ENCODE peak calls at places on chromosomes 1 and 21, in seven cellular contexts. A, J, P, Y, E, H and M are unnamed samples. For H3K4me1, the result is how much of the 10 kb centered on the place peaks cover.

GRCh38 chr1:192122668-192123067 is 35.6 kb upstream of the RGS18 start:
- DNase-seq in A (no peak), J (no peak), P (no peak), Y (no peak), E (no peak), H (no peak), M (no peak)

GRCh38 chr1:220203816-220204215 is 68.4 kb downstream of the RAB3GAP2 start:
- DNase-seq in A (no peak), J (no peak), P (no peak), Y (no peak), E (no peak), H (no peak), M (no peak)

GRCh38 chr1:237851209-237851845 is 39.4 kb downstream of the ZP4 start:
- DNase-seq in A (peak), J (no peak), P (no peak), Y (no peak), E (peak), H (no peak), M (peak)

GRCh38 chr1:88650676-88651418 is 33.2 kb upstream of the PKN2 start:
- DNase-seq in A (no peak), J (no peak), P (no peak), Y (no peak), E (no peak), H (no peak), M (no peak)

GRCh38 chr1:110243146-110243545 is 33.0 kb downstream of the KCNC4 start:
- DNase-seq in A (peak), J (no peak), P (no peak), Y (no peak), E (peak), H (peak), M (no peak)

GRCh38 chr1:42170779-42171621 is 6.5 kb upstream of the GUCA2A start:
- DNase-seq in A (no peak), J (no peak), P (no peak), Y (no peak), E (no peak), H (no peak), M (no peak)

GRCh38 chr1:6601049-6601864 is 1.4 kb downstream of the KLHL21 start:
- DNase-seq in A (peak), J (peak), P (peak), Y (peak), E (peak), H (peak), M (peak)

GRCh38 chr1:223225481-223225880 is 82.4 kb upstream of the TLR5 start:
- DNase-seq in A (no peak), J (peak), P (no peak), Y (no peak), E (no peak), H (no peak), M (no peak)

GRCh38 chr1:50228871-50229384 is 120.2 kb downstream of the ELAVL4 start:
- DNase-seq in A (no peak), J (no peak), P (no peak), Y (no peak), E (no peak), H (no peak), M (no peak)

GRCh38 chr1:108327534-108328462 is 83.9 kb upstream of the NBPF4 start:
- DNase-seq in A (no peak), J (no peak), P (no peak), Y (no peak), E (peak), H (no peak), M (no peak)

GRCh38 chr21:45302082-45303061 is 14.7 kb upstream of the POFUT2 start:
- DNase-seq in A (no peak), J (no peak), P (peak), Y (no peak), E (no peak), H (peak), M (no peak)

GRCh38 chr21:45335761-45336534 is 48.3 kb upstream of the POFUT2 start:
- DNase-seq in A (no peak), J (no peak), P (no peak), Y (no peak), E (no peak), H (peak), M (no peak)

GRCh38 chr1:31409946-31410858 is 2.8 kb upstream of the SERINC2 start:
- DNase-seq in A (no peak), J (no peak), P (no peak), Y (no peak), E (no peak), H (no peak), M (no peak)

GRCh38 chr1:234659538-234659937 is 49.6 kb upstream of the IRF2BP2 start:
- DNase-seq in A (no peak), J (peak), P (no peak), Y (no peak), E (no peak), H (no peak), M (no peak)

GRCh38 chr1:117117697-117118096 is 3.9 kb downstream of the TRIM45 start:
- DNase-seq in A (no peak), J (no peak), P (no peak), Y (no peak), E (no peak), H (no peak), M (no peak)

GRCh38 chr1:168752171-168752570 is 23.2 kb upstream of the DPT start:
- DNase-seq in A (no peak), J (no peak), P (no peak), Y (no peak), E (no peak), H (no peak), M (no peak)

GRCh38 chr1:161038523-161039153 is at the start of gene TSTD1:
- DNase-seq in A (peak), J (no peak), P (no peak), Y (peak), E (peak), H (peak), M (peak)

GRCh38 chr1:36775716-36776115 is 258.6 kb downstream of the GRIK3 start:
- DNase-seq in A (no peak), J (no peak), P (no peak), Y (no peak), E (no peak), H (no peak), M (no peak)

GRCh38 chr1:7608628-7609295 is 162.3 kb upstream of the VAMP3 start:
- DNase-seq in A (no peak), J (no peak), P (no peak), Y (no peak), E (peak), H (peak), M (no peak)

GRCh38 chr1:47764461-47765046 is 232.6 kb downstream of the TRABD2B start:
- DNase-seq in A (no peak), J (no peak), P (no peak), Y (peak), E (no peak), H (peak), M (no peak)

GRCh38 chr1:115428676-115429075 is 90.6 kb upstream of the NGF start:
- DNase-seq in A (no peak), J (no peak), P (no peak), Y (no peak), E (no peak), H (no peak), M (no peak)

GRCh38 chr21:45499201-45499750 is 43.0 kb downstream of the SLC19A1 start:
- DNase-seq in A (no peak), J (no peak), P (no peak), Y (no peak), E (no peak), H (peak), M (no peak)

GRCh38 chr1:197140123-197140522 is 6.3 kb downstream of the ASPM start:
- DNase-seq in A (no peak), J (no peak), P (no peak), Y (no peak), E (no peak), H (no peak), M (no peak)

GRCh38 chr1:69497847-69498246 is 69.9 kb upstream of the LRRC7 start:
- DNase-seq in A (no peak), J (no peak), P (no peak), Y (no peak), E (no peak), H (no peak), M (no peak)

GRCh38 chr21:37503848-37504467 is 137.4 kb downstream of the DYRK1A start:
- DNase-seq in A (no peak), J (no peak), P (no peak), Y (no peak), E (no peak), H (no peak), M (no peak)

GRCh38 chr1:53894644-53895043 is 657 bp downstream of the DIO1 start:
- DNase-seq in A (no peak), J (no peak), P (no peak), Y (no peak), E (no peak), H (no peak), M (no peak)

GRCh38 chr1:214419650-214420049 is 131.8 kb downstream of the PTPN14 start:
- DNase-seq in A (no peak), J (peak), P (no peak), Y (no peak), E (peak), H (no peak), M (no peak)

GRCh38 chr1:10160173-10160572 is 50.2 kb upstream of the KIF1B start:
- DNase-seq in A (no peak), J (no peak), P (no peak), Y (no peak), E (no peak), H (no peak), M (no peak)

GRCh38 chr1:40676516-40676915 is 11.0 kb upstream of the RIMS3 start:
- DNase-seq in A (no peak), J (no peak), P (no peak), Y (peak), E (no peak), H (no peak), M (no peak)

GRCh38 chr1:6572653-6573383 is 7.0 kb upstream of the ZBTB48 start:
- DNase-seq in A (no peak), J (no peak), P (no peak), Y (no peak), E (no peak), H (no peak), M (no peak)

GRCh38 chr1:44652445-44653106 is 21.7 kb downstream of the TMEM53 start:
- DNase-seq in A (peak), J (peak), P (peak), Y (peak), E (peak), H (peak), M (peak)

GRCh38 chr1:203362561-203363055 is 11.7 kb upstream of the FMOD start:
- DNase-seq in A (no peak), J (no peak), P (no peak), Y (no peak), E (no peak), H (no peak), M (no peak)

GRCh38 chr21:41008351-41008750 is 159.6 kb upstream of the BACE2 start:
- DNase-seq in A (no peak), J (no peak), P (no peak), Y (no peak), E (no peak), H (no peak), M (no peak)

GRCh38 chr21:41010981-41011380 is 157.0 kb upstream of the BACE2 start:
- DNase-seq in A (no peak), J (no peak), P (no peak), Y (no peak), E (no peak), H (no peak), M (no peak)

GRCh38 chr21:41011968-41012367 is 156.0 kb upstream of the BACE2 start:
- DNase-seq in A (no peak), J (no peak), P (no peak), Y (no peak), E (no peak), H (no peak), M (no peak)

GRCh38 chr21:41008971-41009370 is 159.0 kb upstream of the BACE2 start:
- DNase-seq in A (no peak), J (no peak), P (no peak), Y (no peak), E (no peak), H (no peak), M (no peak)

DNA sequence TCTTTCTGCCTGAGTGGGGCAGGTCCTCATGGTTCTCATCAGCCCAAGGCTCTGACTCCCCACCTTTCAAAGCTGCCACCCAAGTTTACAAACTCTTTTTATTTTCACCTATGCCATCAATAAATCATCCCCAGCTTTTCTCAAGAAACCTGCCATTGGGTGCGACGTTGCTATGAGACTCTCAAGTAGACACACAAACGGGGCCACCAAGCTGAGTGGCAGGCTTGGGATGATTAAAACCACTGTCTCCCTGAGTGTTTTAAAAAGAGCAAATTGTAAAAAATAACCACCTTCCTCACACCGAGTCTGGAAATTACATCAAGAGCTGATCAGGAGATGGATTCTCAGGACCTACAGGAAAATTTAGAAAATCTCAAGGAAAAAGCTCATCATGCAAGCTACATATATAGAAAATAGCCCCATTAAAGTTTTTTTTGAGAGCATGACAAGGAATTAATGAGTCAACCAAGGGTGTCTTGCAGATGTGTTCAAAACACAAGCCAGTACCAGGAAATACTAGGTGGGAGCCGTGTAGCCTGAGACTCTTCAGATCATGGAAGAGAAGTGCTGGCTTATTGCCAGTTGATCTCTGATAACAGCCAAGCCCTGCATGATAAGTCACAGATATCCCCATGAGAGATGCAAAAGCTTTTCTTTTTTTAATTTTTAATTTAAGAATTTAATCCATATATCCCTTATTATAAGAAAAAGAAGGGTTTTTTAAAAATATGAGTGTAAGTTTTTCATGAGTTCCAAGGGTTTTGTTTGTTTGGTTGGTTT is 158.4 kb upstream of the BACE2 start:
- DNase-seq in A (no peak), J (no peak), P (no peak), Y (no peak), E (no peak), H (no peak), M (no peak)
- H3K4me1 ChIP-seq in A (under half), J (under half), P (under half), Y (under half), E (under half), H (under half), M (under half)

GRCh38 chr21:42118121-42118795 is 47.1 kb downstream of the UMODL1 start:
- DNase-seq in A (peak), J (no peak), P (no peak), Y (no peak), E (no peak), H (peak), M (no peak)
- H3K27ac ChIP-seq in A (peak), J (no peak), P (no peak), Y (no peak), E (no peak), H (no peak), M (peak)

GRCh38 chr1:28172690-28173150 is 3.8 kb downstream of the PTAFR start:
- DNase-seq in A (peak), J (no peak), P (no peak), Y (no peak), E (no peak), H (peak), M (no peak)
- H3K4me1 ChIP-seq in A (half or more), J (half or more), P (under half), Y (under half), E (under half), H (half or more), M (under half)

DNA sequence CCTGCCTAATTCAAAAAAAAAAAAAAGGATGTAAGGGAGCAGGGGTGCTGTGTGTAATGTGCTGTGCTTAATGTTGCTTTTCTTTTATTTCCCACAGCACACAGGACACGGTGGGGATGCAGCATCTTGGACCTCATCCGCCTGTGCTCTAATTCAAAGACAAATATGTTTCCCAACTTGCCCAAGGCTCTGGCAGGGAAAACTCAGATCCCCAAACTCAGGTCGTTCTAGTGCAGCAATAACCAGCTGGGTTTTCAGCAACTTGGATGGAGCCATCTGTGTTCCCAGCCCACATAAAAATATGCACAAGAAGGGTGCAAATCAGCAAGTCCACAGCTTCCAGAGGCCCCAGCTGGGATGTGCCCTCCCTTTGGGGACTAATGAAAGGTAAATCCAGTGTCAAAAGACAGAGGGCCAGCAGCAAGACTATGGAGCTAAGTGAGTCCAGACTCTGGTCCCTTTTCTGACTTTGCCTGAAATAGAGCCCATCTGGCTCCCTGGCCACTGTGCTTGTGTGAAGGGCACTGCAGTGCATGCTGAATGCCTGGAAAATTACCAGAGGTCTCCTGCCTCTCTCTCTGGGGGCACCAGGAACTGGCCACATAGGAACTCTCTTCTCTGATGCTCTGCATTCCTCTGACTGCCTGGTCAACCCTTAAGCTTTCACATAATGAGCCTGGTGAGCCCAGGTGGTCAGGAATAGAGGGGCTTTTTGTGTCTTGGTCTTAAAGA is 88.3 kb upstream of the C1orf21 start:
- DNase-seq in A (no peak), J (no peak), P (no peak), Y (no peak), E (peak), H (no peak), M (no peak)
- H3K27ac ChIP-seq in A (no peak), J (peak), P (no peak), Y (no peak), E (no peak), H (peak), M (no peak)